ENCODE peak calls at places on chromosomes 4 and X, in ten cellular contexts. H is cardiac fibroblast, W is tibial artery, R is GM12864, G is H9, Z is PC-9, L is neural crest cell, C is OCI-LY7, U is GM23338, V is lung. O is an unnamed sample.

GRCh38 chr4:177596035-177596434 is 153.8 kb upstream of the AGA start:
- DNase-seq in H (peak), W (no peak), R (no peak), G (peak), Z (peak), L (no peak), C (no peak), U (no peak), V (no peak), O (no peak)

GRCh38 chr4:40843696-40844095 is 93.9 kb downstream of the NSUN7 start:
- DNase-seq in H (no peak), W (no peak), R (no peak), G (peak), Z (no peak), L (no peak), C (peak), U (peak), V (no peak), O (no peak)

GRCh38 chr4:25088342-25088952 is 57.7 kb upstream of the LGI2 start:
- DNase-seq in H (no peak), W (no peak), R (no peak), G (no peak), Z (no peak), L (no peak), C (no peak), U (peak), V (no peak), O (no peak)

GRCh38 chr4:147325566-147325965 is 155.3 kb upstream of the EDNRA start:
- DNase-seq in H (peak), W (no peak), R (no peak), G (no peak), Z (no peak), L (no peak), C (no peak), U (no peak), V (no peak), O (no peak)

GRCh38 chrX:13669246-13669689 is 16.3 kb downstream of the TCEANC start:
- DNase-seq in H (peak), W (peak), R (peak), G (no peak), Z (peak), L (no peak), C (no peak), U (no peak), V (peak), O (no peak)

GRCh38 chr4:140151700-140152014 is 2.3 kb downstream of the MAML3 start:
- DNase-seq in H (peak), W (peak), R (no peak), G (peak), Z (peak), L (peak), C (peak), U (peak), V (peak), O (peak)

GRCh38 chr4:168550071-168550766 is 53.4 kb downstream of the PALLD start:
- DNase-seq in H (peak), W (no peak), R (no peak), G (no peak), Z (no peak), L (no peak), C (no peak), U (peak), V (no peak), O (no peak)

GRCh38 chr4:178481564-178481963 is 1039.3 kb upstream of the AGA start:
- DNase-seq in H (no peak), W (no peak), R (no peak), G (no peak), Z (no peak), L (no peak), C (no peak), U (no peak), V (no peak), O (no peak)

GRCh38 chrX:27728291-27728690 is 79.5 kb upstream of the MAGEB10 start:
- DNase-seq in H (peak), W (no peak), R (no peak), G (no peak), Z (no peak), L (no peak), C (no peak), U (no peak), V (no peak), O (no peak)

GRCh38 chr4:7206856-7207567 is 14.7 kb downstream of the SORCS2 start:
- DNase-seq in H (peak), W (peak), R (no peak), G (peak), Z (peak), L (no peak), C (no peak), U (peak), V (peak), O (no peak)

GRCh38 chrX:53630261-53630660 is 56.3 kb downstream of the HUWE1 start:
- DNase-seq in H (no peak), W (no peak), R (no peak), G (no peak), Z (no peak), L (no peak), C (no peak), U (no peak), V (no peak), O (no peak)

GRCh38 chr4:38531126-38531737 is 132.8 kb upstream of the KLF3 start:
- DNase-seq in H (no peak), W (no peak), R (no peak), G (no peak), Z (no peak), L (no peak), C (no peak), U (peak), V (no peak), O (no peak)

GRCh38 chr4:55910140-55910539 is 38.6 kb upstream of the CEP135 start:
- DNase-seq in H (peak), W (no peak), R (no peak), G (no peak), Z (no peak), L (no peak), C (no peak), U (no peak), V (no peak), O (no peak)

GRCh38 chr4:186570193-186570996 is 15.0 kb upstream of the MTNR1A start:
- DNase-seq in H (peak), W (no peak), R (no peak), G (no peak), Z (peak), L (no peak), C (no peak), U (no peak), V (no peak), O (no peak)

GRCh38 chrX:153762636-153763173 is 1.3 kb upstream of the PLXNB3 start:
- DNase-seq in H (no peak), W (no peak), R (no peak), G (no peak), Z (no peak), L (no peak), C (no peak), U (no peak), V (no peak), O (no peak)

GRCh38 chr4:88807499-88807898 is 109.9 kb upstream of the NAP1L5 start:
- DNase-seq in H (no peak), W (no peak), R (no peak), G (no peak), Z (no peak), L (no peak), C (no peak), U (no peak), V (no peak), O (no peak)

GRCh38 chr4:159360549-159360948 is 257.7 kb downstream of the RAPGEF2 start:
- DNase-seq in H (peak), W (no peak), R (no peak), G (no peak), Z (no peak), L (no peak), C (no peak), U (no peak), V (no peak), O (no peak)

GRCh38 chr4:174828845-174829701 is at the start of gene GLRA3:
- DNase-seq in H (peak), W (no peak), R (peak), G (peak), Z (peak), L (peak), C (peak), U (peak), V (peak), O (peak)

GRCh38 chr4:113686950-113687718 is 74.4 kb downstream of the CAMK2D start:
- DNase-seq in H (peak), W (no peak), R (no peak), G (no peak), Z (no peak), L (no peak), C (no peak), U (no peak), V (no peak), O (no peak)

DNA sequence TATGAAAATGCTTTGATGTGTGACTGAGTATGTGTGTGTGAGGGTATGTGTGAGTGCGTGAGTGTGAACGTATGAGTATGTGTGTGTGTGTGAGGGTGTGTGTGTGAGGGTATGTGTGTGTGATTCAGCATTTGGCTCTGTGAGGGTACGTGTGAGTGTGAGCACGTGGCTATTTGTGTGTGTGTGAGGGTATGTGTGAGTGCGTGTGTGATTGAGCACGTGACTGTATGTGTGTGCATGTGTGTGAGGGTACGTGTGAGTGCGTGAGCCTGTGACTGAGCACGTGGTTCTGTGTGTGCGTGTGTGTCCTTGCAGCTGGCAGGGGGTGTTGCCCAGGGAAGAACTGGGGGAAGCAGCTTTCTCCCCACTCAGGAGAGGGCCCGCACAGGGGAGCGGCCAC is 16.1 kb upstream of the PPP2R3B start:
- DNase-seq in H (no peak), W (no peak), R (no peak), G (no peak), Z (no peak), L (no peak), C (no peak), U (no peak), V (no peak), O (no peak)
- TF ChIP-seq CTCF in H (no peak), W (no peak), R (no peak), G (no peak), Z (no peak), L (no peak), C (no peak), U (no peak), V (no peak), O (no peak)

DNA sequence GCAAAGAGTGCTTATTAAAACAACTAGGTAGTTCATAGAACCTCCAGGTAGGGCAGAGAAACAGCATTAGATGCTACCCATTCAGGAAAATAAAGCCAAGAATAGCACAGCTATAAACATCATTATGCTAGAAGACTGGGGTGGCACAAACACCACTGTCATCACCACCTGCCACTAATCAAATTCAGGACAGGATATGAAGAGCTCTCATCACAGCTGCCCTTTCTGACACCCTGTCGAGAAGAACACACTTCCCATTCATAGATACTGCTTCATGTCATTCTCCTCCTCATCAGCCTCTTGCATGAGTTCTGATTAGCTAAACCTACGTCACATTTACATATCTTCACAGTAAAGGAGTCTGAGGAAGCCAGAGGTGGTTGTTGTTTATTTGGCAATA is 692.3 kb upstream of the HS3ST1 start:
- DNase-seq in H (no peak), W (no peak), R (no peak), G (no peak), Z (no peak), L (no peak), C (no peak), U (no peak), V (no peak), O (no peak)
- TF ChIP-seq CTCF in H (no peak), W (no peak), R (no peak), G (no peak), Z (no peak), L (no peak), C (no peak), U (no peak), V (no peak), O (no peak)

GRCh38 chr4:145130788-145131398 is 32.8 kb downstream of the ABCE1 start:
- DNase-seq in H (peak), W (no peak), R (no peak), G (no peak), Z (no peak), L (no peak), C (no peak), U (no peak), V (peak), O (no peak)

GRCh38 chr4:145130130-145130529 is 32.0 kb downstream of the ABCE1 start:
- DNase-seq in H (no peak), W (no peak), R (no peak), G (no peak), Z (no peak), L (no peak), C (no peak), U (no peak), V (no peak), O (no peak)

GRCh38 chr4:145132521-145133098 is 34.5 kb downstream of the ABCE1 start:
- DNase-seq in H (peak), W (no peak), R (peak), G (no peak), Z (no peak), L (no peak), C (peak), U (no peak), V (no peak), O (no peak)

GRCh38 chr4:145131848-145132247 is 33.7 kb downstream of the ABCE1 start:
- DNase-seq in H (no peak), W (no peak), R (no peak), G (no peak), Z (no peak), L (no peak), C (no peak), U (no peak), V (no peak), O (no peak)
- TF ChIP-seq CTCF in H (no peak), W (no peak), R (no peak), G (no peak), Z (no peak), L (no peak), C (no peak), U (no peak), V (no peak), O (no peak)

GRCh38 chrX:102604327-102604726 is 5.0 kb downstream of the ARMCX5 start:
- DNase-seq in H (peak), W (no peak), R (no peak), G (no peak), Z (no peak), L (no peak), C (no peak), U (no peak), V (no peak), O (no peak)

GRCh38 chrX:102599950-102600579 is 750 bp downstream of the ARMCX5 start:
- DNase-seq in H (peak), W (no peak), R (no peak), G (no peak), Z (no peak), L (no peak), C (no peak), U (peak), V (no peak), O (no peak)

DNA sequence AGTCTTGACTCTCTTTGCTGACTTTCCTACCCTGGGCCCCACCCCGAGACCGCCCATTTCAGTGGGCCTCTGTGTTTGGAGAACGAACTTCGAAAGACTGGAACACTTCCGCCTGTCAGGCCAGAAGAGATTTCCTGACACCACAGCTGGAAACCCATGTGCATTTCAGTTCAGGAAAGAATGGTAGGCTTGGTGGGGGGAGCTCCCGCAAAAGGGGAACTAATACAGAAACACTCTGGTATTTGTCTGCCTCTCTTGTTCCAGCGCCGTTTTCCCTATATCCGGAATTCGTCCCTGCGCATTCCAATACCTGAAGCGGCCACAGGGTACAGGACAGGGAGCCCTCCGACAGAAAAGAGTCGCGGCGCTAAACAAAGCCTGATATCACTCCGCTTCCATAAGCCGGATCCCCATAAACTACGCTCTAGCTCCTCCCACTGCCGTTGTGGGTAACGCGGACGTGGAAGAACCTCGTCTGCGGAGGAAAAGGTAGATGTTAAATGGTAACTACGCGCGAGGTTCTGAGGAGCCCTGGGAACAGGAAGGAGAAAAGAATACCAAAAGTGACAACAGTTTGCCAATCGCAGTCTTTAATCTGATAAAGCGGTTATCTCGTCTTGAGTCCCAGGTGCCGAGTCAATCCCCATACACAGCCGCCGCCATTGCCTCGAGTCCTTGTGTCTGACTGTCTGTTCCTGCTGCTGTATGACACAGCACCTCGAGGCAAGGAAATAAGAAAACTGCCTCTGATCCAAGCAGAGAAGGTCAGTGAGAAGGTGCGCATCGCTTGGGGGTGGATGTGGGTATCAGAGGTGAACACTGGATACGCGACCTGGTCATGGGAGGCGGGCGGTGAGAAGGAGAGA is at the start of gene ARMCX5:
- DNase-seq in H (peak), W (peak), R (peak), G (peak), Z (peak), L (peak), C (peak), U (peak), V (peak), O (peak)
- TF ChIP-seq CTCF in H (no peak), W (no peak), R (no peak), G (no peak), Z (peak), L (peak), C (no peak), U (no peak), V (no peak), O (peak)

GRCh38 chr4:108029321-108029720 is 39.6 kb downstream of the HADH start:
- DNase-seq in H (no peak), W (no peak), R (no peak), G (no peak), Z (no peak), L (no peak), C (peak), U (no peak), V (no peak), O (no peak)
- TF ChIP-seq CTCF in H (no peak), W (no peak), R (no peak), G (no peak), Z (no peak), L (no peak), C (no peak), U (no peak), V (no peak), O (no peak)

GRCh38 chr4:8393593-8394038 is 46.9 kb downstream of the ACOX3 start:
- DNase-seq in H (peak), W (peak), R (no peak), G (no peak), Z (peak), L (peak), C (no peak), U (no peak), V (peak), O (no peak)
- TF ChIP-seq CTCF in H (peak), W (no peak), R (no peak), G (no peak), Z (no peak), L (no peak), C (no peak), U (no peak), V (no peak), O (no peak)

DNA sequence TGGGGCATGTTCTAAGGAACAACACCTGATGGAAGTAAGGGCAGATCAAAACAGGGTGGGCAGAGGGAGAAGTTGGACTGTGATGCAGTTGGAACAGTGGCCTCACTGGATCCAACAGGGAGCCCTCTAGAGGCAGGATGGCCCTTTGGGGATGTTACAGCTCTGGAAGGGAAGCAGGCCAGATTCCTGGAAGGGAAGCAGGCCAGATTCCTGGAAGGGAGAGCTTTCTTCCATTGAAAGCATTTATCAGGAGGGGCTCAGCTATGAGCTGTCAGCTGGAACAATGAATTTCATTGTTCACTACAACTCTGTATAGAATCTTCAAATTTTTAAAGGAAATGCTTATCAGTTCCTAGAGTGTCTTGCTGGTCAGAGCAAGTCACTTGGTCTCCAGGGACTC is 17.7 kb downstream of the IL15 start:
- DNase-seq in H (peak), W (no peak), R (no peak), G (peak), Z (peak), L (peak), C (no peak), U (peak), V (no peak), O (no peak)
- TF ChIP-seq CTCF in H (peak), W (no peak), R (peak), G (peak), Z (peak), L (peak), C (peak), U (peak), V (peak), O (peak)

GRCh38 chr4:28378109-28378830 is 1517.6 kb downstream of the STIM2 start:
- DNase-seq in H (peak), W (no peak), R (no peak), G (peak), Z (no peak), L (no peak), C (no peak), U (peak), V (no peak), O (no peak)
- TF ChIP-seq CTCF in H (peak), W (no peak), R (no peak), G (peak), Z (no peak), L (no peak), C (no peak), U (peak), V (no peak), O (no peak)

GRCh38 chrX:118634336-118634735 is 93.1 kb upstream of the IL13RA1 start:
- DNase-seq in H (no peak), W (no peak), R (no peak), G (no peak), Z (no peak), L (no peak), C (no peak), U (no peak), V (no peak), O (no peak)

GRCh38 chrX:118633530-118633929 is 93.9 kb upstream of the IL13RA1 start:
- DNase-seq in H (no peak), W (no peak), R (no peak), G (no peak), Z (no peak), L (no peak), C (no peak), U (no peak), V (no peak), O (no peak)

GRCh38 chrX:118632862-118633261 is 94.5 kb upstream of the IL13RA1 start:
- DNase-seq in H (no peak), W (no peak), R (peak), G (no peak), Z (no peak), L (no peak), C (no peak), U (no peak), V (no peak), O (no peak)

GRCh38 chrX:118637997-118638396 is 89.4 kb upstream of the IL13RA1 start:
- DNase-seq in H (peak), W (no peak), R (no peak), G (no peak), Z (no peak), L (no peak), C (no peak), U (peak), V (no peak), O (no peak)
- TF ChIP-seq CTCF in H (peak), W (no peak), R (no peak), G (peak), Z (peak), L (peak), C (no peak), U (peak), V (no peak), O (peak)

O was measured in progenitor cell of endocrine pancreas.